ENCODE peak calls at places on chromosomes 1 and 21, in four cellular contexts. One of them, this sample, is unnamed.

GRCh38 chr1:112026501-112026900 is 37.0 kb upstream of the KCND3 start:
- ATAC-seq in stimulated activated effector memory CD8-positive, alpha-beta T cell treated with anti-CD3 and anti-CD28 coated beads, Interleukin-12 subunit alpha, Interleukin-12 subunit beta, amount 100 ng/mL, for 72 hours: no peak
- ATAC-seq in sciatic nerve: no peak
- ATAC-seq in left cardiac atrium: no peak
- ATAC-seq in this sample: no peak

GRCh38 chr1:24325587-24326449 is 6.7 kb downstream of the GRHL3 start:
- ATAC-seq in stimulated activated effector memory CD8-positive, alpha-beta T cell treated with anti-CD3 and anti-CD28 coated beads, Interleukin-12 subunit alpha, Interleukin-12 subunit beta, amount 100 ng/mL, for 72 hours: no peak
- ATAC-seq in sciatic nerve: no peak
- ATAC-seq in left cardiac atrium: no peak
- ATAC-seq in this sample: no peak

GRCh38 chr1:63534406-63534805 is 11.1 kb downstream of the EFCAB7 start:
- ATAC-seq in stimulated activated effector memory CD8-positive, alpha-beta T cell treated with anti-CD3 and anti-CD28 coated beads, Interleukin-12 subunit alpha, Interleukin-12 subunit beta, amount 100 ng/mL, for 72 hours: no peak
- ATAC-seq in sciatic nerve: no peak
- ATAC-seq in left cardiac atrium: no peak
- ATAC-seq in this sample: no peak

GRCh38 chr1:23421752-23422312 is 2.7 kb downstream of the TCEA3 start:
- ATAC-seq in stimulated activated effector memory CD8-positive, alpha-beta T cell treated with anti-CD3 and anti-CD28 coated beads, Interleukin-12 subunit alpha, Interleukin-12 subunit beta, amount 100 ng/mL, for 72 hours: no peak
- ATAC-seq in sciatic nerve: peak
- ATAC-seq in left cardiac atrium: peak
- ATAC-seq in this sample: no peak

GRCh38 chr1:165856606-165857005 is 29.2 kb downstream of the UCK2 start:
- ATAC-seq in stimulated activated effector memory CD8-positive, alpha-beta T cell treated with anti-CD3 and anti-CD28 coated beads, Interleukin-12 subunit alpha, Interleukin-12 subunit beta, amount 100 ng/mL, for 72 hours: no peak
- ATAC-seq in sciatic nerve: no peak
- ATAC-seq in left cardiac atrium: no peak
- ATAC-seq in this sample: no peak

GRCh38 chr1:76500111-76500510 is 367.2 kb upstream of the ST6GALNAC5 start:
- ATAC-seq in stimulated activated effector memory CD8-positive, alpha-beta T cell treated with anti-CD3 and anti-CD28 coated beads, Interleukin-12 subunit alpha, Interleukin-12 subunit beta, amount 100 ng/mL, for 72 hours: no peak
- ATAC-seq in sciatic nerve: no peak
- ATAC-seq in left cardiac atrium: no peak
- ATAC-seq in this sample: no peak

GRCh38 chr21:17455451-17455850 is 57.4 kb upstream of the CXADR start:
- ATAC-seq in stimulated activated effector memory CD8-positive, alpha-beta T cell treated with anti-CD3 and anti-CD28 coated beads, Interleukin-12 subunit alpha, Interleukin-12 subunit beta, amount 100 ng/mL, for 72 hours: no peak
- ATAC-seq in sciatic nerve: no peak
- ATAC-seq in left cardiac atrium: no peak
- ATAC-seq in this sample: no peak

GRCh38 chr1:17538428-17539130 is 919 bp upstream of the ARHGEF10L start:
- ATAC-seq in stimulated activated effector memory CD8-positive, alpha-beta T cell treated with anti-CD3 and anti-CD28 coated beads, Interleukin-12 subunit alpha, Interleukin-12 subunit beta, amount 100 ng/mL, for 72 hours: no peak
- ATAC-seq in sciatic nerve: peak
- ATAC-seq in left cardiac atrium: peak
- ATAC-seq in this sample: no peak

GRCh38 chr1:111814642-111815041 is 58.9 kb downstream of the DDX20 start:
- ATAC-seq in stimulated activated effector memory CD8-positive, alpha-beta T cell treated with anti-CD3 and anti-CD28 coated beads, Interleukin-12 subunit alpha, Interleukin-12 subunit beta, amount 100 ng/mL, for 72 hours: no peak
- ATAC-seq in sciatic nerve: no peak
- ATAC-seq in left cardiac atrium: no peak
- ATAC-seq in this sample: no peak

GRCh38 chr1:10692401-10693021 is 103.9 kb downstream of the CASZ1 start:
- ATAC-seq in stimulated activated effector memory CD8-positive, alpha-beta T cell treated with anti-CD3 and anti-CD28 coated beads, Interleukin-12 subunit alpha, Interleukin-12 subunit beta, amount 100 ng/mL, for 72 hours: peak
- ATAC-seq in sciatic nerve: no peak
- ATAC-seq in left cardiac atrium: peak
- ATAC-seq in this sample: peak

GRCh38 chr1:53314606-53315005 is 13.3 kb downstream of the LRP8 start:
- ATAC-seq in stimulated activated effector memory CD8-positive, alpha-beta T cell treated with anti-CD3 and anti-CD28 coated beads, Interleukin-12 subunit alpha, Interleukin-12 subunit beta, amount 100 ng/mL, for 72 hours: no peak
- ATAC-seq in sciatic nerve: no peak
- ATAC-seq in left cardiac atrium: no peak
- ATAC-seq in this sample: no peak

GRCh38 chr1:49351744-49352143 is 575.1 kb upstream of the BEND5 start:
- ATAC-seq in stimulated activated effector memory CD8-positive, alpha-beta T cell treated with anti-CD3 and anti-CD28 coated beads, Interleukin-12 subunit alpha, Interleukin-12 subunit beta, amount 100 ng/mL, for 72 hours: no peak
- ATAC-seq in sciatic nerve: no peak
- ATAC-seq in left cardiac atrium: no peak
- ATAC-seq in this sample: no peak

GRCh38 chr1:33762099-33762830 is 101.6 kb upstream of the HMGB4 start:
- ATAC-seq in stimulated activated effector memory CD8-positive, alpha-beta T cell treated with anti-CD3 and anti-CD28 coated beads, Interleukin-12 subunit alpha, Interleukin-12 subunit beta, amount 100 ng/mL, for 72 hours: no peak
- ATAC-seq in sciatic nerve: peak
- ATAC-seq in left cardiac atrium: peak
- ATAC-seq in this sample: no peak

This sample was measured in activated T-helper 17 cell treated with anti-CD3 and anti-CD28 coated beads, Interleukin-2, amount 50 U/mL, for 72 hours.